ENCODE peak calls at places on chromosomes 1 and 21, in four cellular contexts. C is K562, I is HepG2, D is GM12878. S is an unnamed sample.

GRCh38 chr1:93681549-93682412 is at the start of gene BCAR3:
- DNase-seq in C (peak), I (no peak), D (no peak), S (peak)

GRCh38 chr1:31782066-31782762 is 18.1 kb upstream of the ADGRB2 start:
- DNase-seq in C (no peak), I (no peak), D (no peak), S (peak)

GRCh38 chr1:237578540-237578939 is 312.2 kb downstream of the ZP4 start:
- DNase-seq in C (no peak), I (no peak), D (no peak), S (no peak)

GRCh38 chr1:2108877-2109580 is 58.8 kb downstream of the PRKCZ start:
- DNase-seq in C (no peak), I (no peak), D (no peak), S (no peak)

GRCh38 chr21:42570362-42570761 is 56.7 kb downstream of the SLC37A1 start:
- DNase-seq in C (no peak), I (no peak), D (no peak), S (no peak)

GRCh38 chr1:54404939-54405880 is 984 bp downstream of the SSBP3 start:
- DNase-seq in C (peak), I (no peak), D (no peak), S (peak)

GRCh38 chr1:87389011-87389410 is 60.3 kb downstream of the LMO4 start:
- DNase-seq in C (no peak), I (no peak), D (no peak), S (no peak)

GRCh38 chr1:27602510-27603319 is 1.2 kb downstream of the AHDC1 start:
- DNase-seq in C (peak), I (no peak), D (no peak), S (peak)

GRCh38 chr21:35206141-35207125 is 157.3 kb upstream of the RUNX1 start:
- DNase-seq in C (peak), I (no peak), D (no peak), S (no peak)

GRCh38 chr1:226708342-226708780 is 30.7 kb downstream of the ITPKB start:
- DNase-seq in C (no peak), I (no peak), D (no peak), S (no peak)

GRCh38 chr1:241557551-241558193 is 25.5 kb downstream of the KMO start:
- DNase-seq in C (no peak), I (no peak), D (no peak), S (no peak)

GRCh38 chr21:28540514-28540913 is 452.2 kb downstream of the LTN1 start:
- DNase-seq in C (no peak), I (no peak), D (no peak), S (no peak)

GRCh38 chr1:24996983-24997893 is 67.2 kb upstream of the RUNX3 start:
- DNase-seq in C (no peak), I (no peak), D (no peak), S (no peak)

GRCh38 chr1:86913399-86913895 is 479 bp downstream of the SELENOF start:
- DNase-seq in C (no peak), I (peak), D (peak), S (no peak)

GRCh38 chr1:223273511-223273910 is 90.5 kb downstream of the SUSD4 start:
- DNase-seq in C (no peak), I (no peak), D (no peak), S (no peak)

GRCh38 chr1:240522122-240522822 is 89.7 kb downstream of the GREM2 start:
- DNase-seq in C (no peak), I (no peak), D (no peak), S (no peak)

GRCh38 chr1:94552071-94552586 is 10.6 kb upstream of the F3 start:
- DNase-seq in C (no peak), I (peak), D (no peak), S (no peak)

GRCh38 chr1:169348356-169349036 is 19.1 kb downstream of the NME7 start:
- DNase-seq in C (peak), I (peak), D (peak), S (peak)

GRCh38 chr1:1207254-1207902 is 986 bp upstream of the TNFRSF18 start:
- DNase-seq in C (no peak), I (no peak), D (no peak), S (peak)

DNA sequence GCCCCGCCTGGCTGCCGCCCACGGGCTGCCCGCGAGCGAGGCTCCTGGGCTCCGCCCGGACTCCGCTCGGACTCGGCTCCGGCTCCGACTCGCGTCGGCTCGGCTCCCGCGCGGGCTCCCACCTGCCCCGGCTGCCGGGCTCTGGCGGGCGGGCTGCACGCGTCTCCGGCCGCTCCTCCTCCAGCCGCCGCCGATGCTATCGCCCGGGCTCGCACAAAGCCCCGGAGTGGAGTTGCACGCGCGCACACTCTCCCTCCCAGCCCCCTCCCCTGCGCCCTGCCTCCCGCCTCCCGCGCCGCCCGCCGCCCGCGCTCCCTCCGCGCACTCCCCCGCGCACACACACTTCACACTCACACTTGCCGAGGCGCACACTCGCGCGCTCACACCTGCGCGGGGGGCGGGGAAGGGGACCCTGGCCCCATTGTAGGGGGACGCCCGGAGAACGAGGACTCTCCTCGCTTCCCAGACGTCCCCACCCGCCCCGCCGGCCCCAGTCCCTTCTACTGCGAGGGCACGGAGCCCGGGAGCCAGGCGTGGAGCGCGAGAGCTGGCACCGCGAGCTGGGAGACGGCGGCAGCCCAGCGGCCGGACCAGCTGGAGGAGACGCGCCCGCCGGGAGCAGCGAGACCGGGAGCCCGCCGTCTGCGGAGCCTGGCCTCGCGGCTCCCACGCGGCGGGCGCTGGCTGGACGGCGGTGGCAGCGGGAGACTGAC is at the start of gene GRIK3:
- DNase-seq in C (no peak), I (no peak), D (no peak), S (peak)
- TF ChIP-seq NFIC in C (no peak), I (no peak), D (no peak), S (no peak)

DNA sequence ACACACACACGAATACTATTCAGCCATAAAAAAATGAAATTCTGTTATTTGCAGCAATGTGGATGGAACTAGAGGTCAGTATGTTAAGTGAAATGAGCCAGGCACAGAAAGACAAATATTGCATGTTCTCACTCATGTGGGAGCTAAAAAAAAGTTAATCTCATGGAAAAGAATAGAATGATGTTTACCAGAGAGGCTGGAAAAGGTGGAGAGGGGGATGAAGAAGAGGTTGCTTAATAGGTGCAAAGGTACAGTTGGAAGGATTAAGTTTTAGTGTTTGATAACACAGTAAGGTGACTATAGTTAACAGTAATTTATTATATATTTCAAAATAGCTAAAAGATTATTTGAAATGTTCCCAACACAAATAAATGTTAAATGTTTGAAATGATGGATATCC is 10.8 kb upstream of the RGL1 start:
- DNase-seq in C (no peak), I (peak), D (no peak), S (no peak)
- TF ChIP-seq NFIC in C (no peak), I (no peak), D (no peak), S (no peak)

GRCh38 chr1:116988248-116988647 is 13.3 kb upstream of the CD101 start:
- DNase-seq in C (no peak), I (no peak), D (no peak), S (no peak)
- TF ChIP-seq NFIC in C (no peak), I (no peak), D (no peak), S (no peak)

DNA sequence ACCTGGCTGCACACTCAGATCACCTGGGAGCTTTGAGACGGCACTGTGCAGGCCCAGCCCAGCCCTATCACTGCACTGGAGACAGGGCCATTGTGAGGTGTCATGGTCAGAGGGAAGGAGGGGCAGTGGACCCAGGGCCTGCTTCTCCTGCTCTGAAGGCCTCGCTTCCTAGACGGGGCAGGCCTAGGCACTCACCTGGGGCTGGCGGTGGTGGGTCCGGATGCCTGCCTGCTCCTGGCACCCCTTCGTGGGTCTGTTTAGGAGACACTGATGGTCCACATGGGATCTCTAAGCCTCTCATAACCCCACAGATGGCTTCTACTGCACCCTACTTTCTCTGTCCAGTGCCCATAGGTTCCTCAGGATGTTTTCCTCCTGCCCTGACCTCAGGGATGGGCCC is 230.9 kb downstream of the MATN1 start:
- DNase-seq in C (no peak), I (no peak), D (no peak), S (no peak)
- TF ChIP-seq NFIC in C (no peak), I (no peak), D (no peak), S (no peak)

GRCh38 chr1:34176830-34177613 is at the start of gene C1orf94:
- DNase-seq in C (no peak), I (no peak), D (no peak), S (no peak)
- TF ChIP-seq NFIC in C (no peak), I (no peak), D (no peak), S (no peak)

GRCh38 chr1:161792740-161793139 is 26.6 kb downstream of the ATF6 start:
- DNase-seq in C (peak), I (peak), D (peak), S (peak)
- TF ChIP-seq NFIC in C (no peak), I (no peak), D (no peak), S (peak)